ENCODE peak calls at places on chromosomes 1 and 21, in ten cellular contexts. R, P, S, G, I, X, O, C, J and L are unnamed samples.

GRCh38 chr1:43566382-43567035 is 35.8 kb downstream of the PTPRF start:
- DNase-seq in R (no peak), P (no peak), S (no peak), G (no peak), I (no peak), X (no peak), O (no peak), C (no peak), J (no peak), L (no peak)

GRCh38 chr1:42777860-42778259 is 6.9 kb upstream of the TMEM269 start:
- DNase-seq in R (no peak), P (no peak), S (peak), G (no peak), I (no peak), X (peak), O (peak), C (peak), J (peak), L (peak)

GRCh38 chr1:54542120-54542961 is 5.7 kb upstream of the ACOT11 start:
- DNase-seq in R (peak), P (peak), S (peak), G (peak), I (no peak), X (peak), O (peak), C (peak), J (peak), L (peak)

GRCh38 chr1:172977296-172978027 is 73.3 kb downstream of the TNFSF18 start:
- DNase-seq in R (no peak), P (no peak), S (no peak), G (no peak), I (no peak), X (peak), O (no peak), C (peak), J (no peak), L (no peak)

GRCh38 chr1:193589597-193590040 is 403.2 kb upstream of the B3GALT2 start:
- DNase-seq in R (no peak), P (no peak), S (no peak), G (no peak), I (no peak), X (no peak), O (peak), C (peak), J (no peak), L (peak)

GRCh38 chr1:31843506-31843905 is 27.7 kb upstream of the SPOCD1 start:
- DNase-seq in R (no peak), P (no peak), S (no peak), G (no peak), I (no peak), X (peak), O (peak), C (peak), J (no peak), L (no peak)

GRCh38 chr1:30197959-30198760 is 525.2 kb downstream of the MATN1 start:
- DNase-seq in R (no peak), P (no peak), S (no peak), G (no peak), I (no peak), X (no peak), O (no peak), C (no peak), J (no peak), L (no peak)

GRCh38 chr21:28215214-28215954 is 777.3 kb downstream of the LTN1 start:
- DNase-seq in R (no peak), P (no peak), S (no peak), G (no peak), I (no peak), X (peak), O (peak), C (peak), J (no peak), L (no peak)

GRCh38 chr21:33063365-33063883 is 6.5 kb upstream of the OLIG1 start:
- DNase-seq in R (no peak), P (no peak), S (no peak), G (no peak), I (no peak), X (no peak), O (no peak), C (no peak), J (no peak), L (no peak)

GRCh38 chr1:205726619-205727125 is 23.3 kb downstream of the NUCKS1 start:
- DNase-seq in R (no peak), P (no peak), S (no peak), G (no peak), I (no peak), X (no peak), O (no peak), C (no peak), J (no peak), L (no peak)

GRCh38 chr1:199399996-199400714 is 627.4 kb upstream of the NR5A2 start:
- DNase-seq in R (no peak), P (no peak), S (no peak), G (no peak), I (no peak), X (no peak), O (no peak), C (no peak), J (no peak), L (no peak)